ENCODE peak calls at places on chromosomes 3 and 15, in five cellular contexts. C, F, J, I and E are unnamed samples.

GRCh38 chr3:5250467-5251195 is 63.1 kb downstream of the EDEM1 start:
- DNase-seq in C (no peak), F (no peak), J (peak; percentile 20), I (peak; percentile 3), E (no peak)

GRCh38 chr3:136255672-136256406 is 5.7 kb downstream of the PCCB start:
- DNase-seq in C (no peak), F (no peak), J (no peak), I (no peak), E (no peak)

GRCh38 chr3:157104928-157105652 is 54.9 kb downstream of the CCNL1 start:
- DNase-seq in C (no peak), F (no peak), J (no peak), I (no peak), E (no peak)

GRCh38 chr3:157650699-157651098 is 147.5 kb upstream of the VEPH1 start:
- DNase-seq in C (no peak), F (no peak), J (no peak), I (no peak), E (no peak)

GRCh38 chr3:54123538-54124196 is 1.3 kb downstream of the CACNA2D3 start:
- DNase-seq in C (no peak), F (no peak), J (no peak), I (no peak), E (no peak)

GRCh38 chr15:38029741-38030140 is 95.3 kb downstream of the TMCO5A start:
- DNase-seq in C (no peak), F (no peak), J (no peak), I (peak; percentile 93), E (no peak)

GRCh38 chr3:184338538-184338945 is 1.1 kb downstream of the FAM131A start:
- DNase-seq in C (peak; percentile 89), F (no peak), J (peak; percentile 68), I (peak; percentile 83), E (peak; percentile 60)

GRCh38 chr3:59992578-59992977 is 942.8 kb upstream of the CFAP20DC start:
- DNase-seq in C (no peak), F (no peak), J (no peak), I (no peak), E (no peak)

GRCh38 chr3:148737104-148737525 is 39.4 kb downstream of the AGTR1 start:
- DNase-seq in C (no peak), F (no peak), J (no peak), I (peak; percentile 42), E (no peak)

GRCh38 chr3:60841355-60841754 is 409.9 kb downstream of the FHIT start:
- DNase-seq in C (no peak), F (no peak), J (no peak), I (peak; percentile 24), E (no peak)

GRCh38 chr3:187568171-187568570 is 102.0 kb downstream of the SST start:
- DNase-seq in C (no peak), F (no peak), J (no peak), I (no peak), E (no peak)

GRCh38 chr15:94105760-94106159 is 125.6 kb upstream of the MCTP2 start:
- DNase-seq in C (no peak), F (no peak), J (peak; percentile 78), I (no peak), E (no peak)

GRCh38 chr15:96213045-96213444 is 117.5 kb upstream of the NR2F2 start:
- DNase-seq in C (no peak), F (no peak), J (no peak), I (no peak), E (no peak)

GRCh38 chr3:79162653-79163052 is 605.1 kb downstream of the ROBO1 start:
- DNase-seq in C (no peak), F (no peak), J (no peak), I (peak; percentile 18), E (no peak)

GRCh38 chr3:39064646-39065045 is 12.8 kb downstream of the WDR48 start:
- DNase-seq in C (no peak), F (no peak), J (no peak), I (no peak), E (no peak)

GRCh38 chr15:74318376-74319137 is 48.9 kb downstream of the CYP11A1 start:
- DNase-seq in C (peak; percentile 73), F (no peak), J (no peak), I (no peak), E (no peak)

GRCh38 chr3:151265866-151266265 is 12.5 kb downstream of the P2RY14 start:
- DNase-seq in C (peak; percentile 14), F (no peak), J (no peak), I (no peak), E (no peak)

GRCh38 chr3:56928379-56929068 is 126.8 kb upstream of the ARHGEF3 start:
- DNase-seq in C (no peak), F (no peak), J (no peak), I (no peak), E (no peak)

GRCh38 chr3:160401301-160402095 is 2.0 kb downstream of the SMC4 start:
- DNase-seq in C (peak; percentile 17), F (no peak), J (peak; percentile 46), I (peak; percentile 86), E (no peak)

GRCh38 chr3:135513106-135514063 is 452.1 kb upstream of the PPP2R3A start:
- DNase-seq in C (no peak), F (no peak), J (peak; percentile 76), I (peak; percentile 59), E (no peak)

GRCh38 chr15:75007216-75007615 is 11.9 kb downstream of the SCAMP5 start:
- DNase-seq in C (no peak), F (no peak), J (no peak), I (no peak), E (no peak)

GRCh38 chr3:53166781-53167291 is 5.8 kb downstream of the PRKCD start:
- DNase-seq in C (peak; percentile 75), F (no peak), J (no peak), I (peak; percentile 62), E (no peak)

GRCh38 chr3:32890420-32891276 is 60.8 kb upstream of the CCR4 start:
- DNase-seq in C (no peak), F (no peak), J (no peak), I (no peak), E (no peak)

GRCh38 chr3:137998121-137998520 is 11.8 kb upstream of the CLDN18 start:
- DNase-seq in C (no peak), F (no peak), J (peak; percentile 52), I (no peak), E (no peak)

GRCh38 chr15:69118089-69118488 is 42.3 kb upstream of the GLCE start:
- DNase-seq in C (no peak), F (no peak), J (peak; percentile 29), I (no peak), E (no peak)

GRCh38 chr3:31011383-31011782 is 116.9 kb upstream of the GADL1 start:
- DNase-seq in C (no peak), F (no peak), J (no peak), I (no peak), E (no peak)

GRCh38 chr3:171028025-171028778 is 1.7 kb upstream of the SLC2A2 start:
- DNase-seq in C (peak; percentile 63), F (no peak), J (peak; percentile 78), I (peak; percentile 86), E (no peak)

GRCh38 chr3:165336786-165337185 is 140.6 kb upstream of the SLITRK3 start:
- DNase-seq in C (no peak), F (no peak), J (no peak), I (no peak), E (no peak)

GRCh38 chr15:100335335-100335999 is 6.3 kb downstream of the ADAMTS17 start:
- DNase-seq in C (no peak), F (no peak), J (no peak), I (no peak), E (no peak)

GRCh38 chr3:139230391-139230790 is 113.4 kb upstream of the MRPS22 start:
- DNase-seq in C (no peak), F (no peak), J (no peak), I (peak; percentile 18), E (no peak)

DNA sequence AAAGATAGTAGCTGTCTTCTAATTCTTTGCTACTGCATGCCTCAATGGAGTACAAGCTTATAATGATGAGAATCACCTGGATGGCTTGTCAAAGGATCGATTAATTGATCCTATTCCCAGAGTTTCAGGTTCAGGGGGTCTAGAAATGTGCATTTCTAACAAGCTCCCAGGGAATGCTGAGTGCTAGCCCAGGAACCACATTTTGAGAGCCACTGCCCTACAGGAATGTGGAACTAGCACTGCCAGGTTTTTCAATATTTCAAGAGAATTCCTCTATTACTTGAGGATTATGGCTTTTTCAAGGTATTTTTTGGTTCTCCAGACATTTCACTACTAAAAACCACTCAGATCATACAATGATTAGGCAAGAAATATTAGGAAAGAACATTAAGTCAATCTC is 52.7 kb downstream of the RARB start:
- DNase-seq in C (no peak), F (no peak), J (no peak), I (no peak), E (no peak)
- H3K27me3 ChIP-seq in C (no peaks in the 10 kb centered on the region), F (no peaks in the 10 kb centered on the region), J (peaks cover 1% of the 10 kb centered on the region), I (no peaks in the 10 kb centered on the region), E (no peaks in the 10 kb centered on the region)

GRCh38 chr3:168025076-168025475 is 70.6 kb downstream of the GOLIM4 start:
- DNase-seq in C (no peak), F (no peak), J (peak; percentile 30), I (peak; percentile 61), E (no peak)

GRCh38 chr3:168029705-168030104 is 66.0 kb downstream of the GOLIM4 start:
- DNase-seq in C (no peak), F (no peak), J (no peak), I (no peak), E (no peak)

GRCh38 chr3:168021737-168022450 is 73.8 kb downstream of the GOLIM4 start:
- DNase-seq in C (no peak), F (no peak), J (no peak), I (no peak), E (no peak)

GRCh38 chr3:168026764-168027163 is 69.0 kb downstream of the GOLIM4 start:
- DNase-seq in C (no peak), F (no peak), J (no peak), I (no peak), E (no peak)

GRCh38 chr3:168024537-168024941 is 71.2 kb downstream of the GOLIM4 start:
- DNase-seq in C (peak; percentile 27), F (no peak), J (peak; percentile 34), I (peak; percentile 95), E (no peak)
- H3K27me3 ChIP-seq in C (no peaks in the 10 kb centered on the region), F (no peaks in the 10 kb centered on the region), J (no peaks in the 10 kb centered on the region), I (no peaks in the 10 kb centered on the region), E (no peaks in the 10 kb centered on the region)

DNA sequence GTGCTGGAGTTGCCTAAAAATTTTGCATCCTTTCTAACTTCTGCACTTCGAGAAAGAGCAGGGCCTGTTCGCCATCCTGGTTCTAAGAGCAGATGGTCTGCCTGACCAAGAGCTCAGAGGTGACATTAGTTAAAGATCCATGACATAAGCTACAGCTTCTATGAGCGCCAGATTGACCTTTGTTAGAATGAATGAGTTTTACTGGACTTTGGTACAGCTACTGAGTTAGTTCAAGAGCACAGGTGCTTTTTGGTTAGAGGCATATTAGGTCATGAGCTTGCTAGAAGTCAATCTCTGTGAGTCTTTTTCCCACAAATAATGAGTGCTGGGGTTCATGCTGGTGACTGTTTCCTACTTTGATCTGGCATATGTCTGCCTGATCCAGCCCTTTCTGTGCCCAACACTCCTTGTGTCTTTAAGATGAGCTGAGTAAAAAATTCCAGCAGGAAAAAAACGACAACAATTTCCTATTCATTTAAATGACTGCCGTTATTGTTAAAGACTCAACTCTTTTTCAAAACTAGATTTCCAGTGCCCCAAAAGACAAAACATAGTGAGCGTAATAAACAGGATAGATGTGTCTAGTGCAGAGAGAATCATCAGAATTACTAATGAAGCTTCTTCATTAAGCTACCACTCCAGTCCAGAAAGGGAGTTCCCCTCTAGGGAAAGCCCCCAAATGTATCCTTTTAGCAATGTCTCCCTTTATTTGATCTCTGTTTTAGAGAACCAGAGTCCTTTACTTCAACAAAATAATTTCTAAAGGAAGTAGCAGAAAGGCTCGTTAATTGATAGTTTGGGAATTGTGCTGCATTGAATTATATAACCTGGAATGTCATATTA is 152.9 kb downstream of the SLCO3A1 start:
- DNase-seq in C (no peak), F (no peak), J (no peak), I (no peak), E (no peak)
- H3K27me3 ChIP-seq in C (no peaks in the 10 kb centered on the region), F (no peaks in the 10 kb centered on the region), J (no peaks in the 10 kb centered on the region), I (no peaks in the 10 kb centered on the region), E (no peaks in the 10 kb centered on the region)

GRCh38 chr15:89369548-89369947 is 34.9 kb upstream of the POLG start:
- DNase-seq in C (no peak), F (no peak), J (no peak), I (no peak), E (no peak)
- H3K27me3 ChIP-seq in C (peaks cover 66% of the 10 kb centered on the region), F (peaks cover 51% of the 10 kb centered on the region), J (peaks cover 76% of the 10 kb centered on the region), I (peaks cover 87% of the 10 kb centered on the region), E (peaks cover 42% of the 10 kb centered on the region)